ENCODE peak calls at places on chromosomes 11 and 22, in six cellular contexts. One of them, this sample, is unnamed.

GRCh38 chr11:93143186-93143585 is 54.6 kb downstream of the SLC36A4 start:
- DNase-seq in tibial nerve: no peak
- DNase-seq in spleen: no peak
- DNase-seq in IMR-90: peak; percentile 76
- DNase-seq in tibial artery: no peak
- DNase-seq in adrenal gland: no peak
- DNase-seq in this sample: no peak

GRCh38 chr22:21876486-21877176 is 9.2 kb upstream of the MAPK1 start:
- DNase-seq in tibial nerve: no peak
- DNase-seq in spleen: no peak
- DNase-seq in IMR-90: peak; percentile 68
- DNase-seq in tibial artery: no peak
- DNase-seq in adrenal gland: no peak
- DNase-seq in this sample: no peak

GRCh38 chr11:82494988-82495432 is 238.7 kb downstream of the FAM181B start:
- DNase-seq in tibial nerve: no peak
- DNase-seq in spleen: no peak
- DNase-seq in IMR-90: no peak
- DNase-seq in tibial artery: no peak
- DNase-seq in adrenal gland: no peak
- DNase-seq in this sample: no peak

GRCh38 chr11:91421586-91421985 is 803.0 kb upstream of the FAT3 start:
- DNase-seq in tibial nerve: no peak
- DNase-seq in spleen: no peak
- DNase-seq in IMR-90: no peak
- DNase-seq in tibial artery: no peak
- DNase-seq in adrenal gland: no peak
- DNase-seq in this sample: no peak

GRCh38 chr22:36136988-36137387 is 23.6 kb downstream of the APOL3 start:
- DNase-seq in tibial nerve: no peak
- DNase-seq in spleen: no peak
- DNase-seq in IMR-90: peak; percentile 68
- DNase-seq in tibial artery: no peak
- DNase-seq in adrenal gland: no peak
- DNase-seq in this sample: no peak

GRCh38 chr11:130102457-130103249 is 33.0 kb downstream of the APLP2 start:
- DNase-seq in tibial nerve: no peak
- DNase-seq in spleen: no peak
- DNase-seq in IMR-90: no peak
- DNase-seq in tibial artery: no peak
- DNase-seq in adrenal gland: no peak
- DNase-seq in this sample: no peak

GRCh38 chr11:45035440-45035839 is 84.8 kb upstream of the TP53I11 start:
- DNase-seq in tibial nerve: no peak
- DNase-seq in spleen: no peak
- DNase-seq in IMR-90: no peak
- DNase-seq in tibial artery: no peak
- DNase-seq in adrenal gland: no peak
- DNase-seq in this sample: no peak

GRCh38 chr11:68855205-68855978 is 13.7 kb upstream of the CPT1A start:
- DNase-seq in tibial nerve: no peak
- DNase-seq in spleen: peak; percentile 90
- DNase-seq in IMR-90: peak; percentile 55
- DNase-seq in tibial artery: peak; percentile 58
- DNase-seq in adrenal gland: no peak
- DNase-seq in this sample: peak; percentile 33

GRCh38 chr11:296206-296975 is 2.9 kb downstream of the IFITM5 start:
- DNase-seq in tibial nerve: no peak
- DNase-seq in spleen: peak; percentile 70
- DNase-seq in IMR-90: no peak
- DNase-seq in tibial artery: peak; percentile 18
- DNase-seq in adrenal gland: no peak
- DNase-seq in this sample: peak; percentile 27

GRCh38 chr11:83069441-83070043 is 2.2 kb downstream of the RAB30 start:
- DNase-seq in tibial nerve: no peak
- DNase-seq in spleen: no peak
- DNase-seq in IMR-90: no peak
- DNase-seq in tibial artery: no peak
- DNase-seq in adrenal gland: no peak
- DNase-seq in this sample: no peak

GRCh38 chr11:34757026-34757451 is 136.1 kb downstream of the EHF start:
- DNase-seq in tibial nerve: no peak
- DNase-seq in spleen: no peak
- DNase-seq in IMR-90: no peak
- DNase-seq in tibial artery: no peak
- DNase-seq in adrenal gland: no peak
- DNase-seq in this sample: no peak

GRCh38 chr11:1564535-1565172 is 7.4 kb downstream of the DUSP8 start:
- DNase-seq in tibial nerve: no peak
- DNase-seq in spleen: peak; percentile 88
- DNase-seq in IMR-90: peak; percentile 94
- DNase-seq in tibial artery: peak; percentile 31
- DNase-seq in adrenal gland: peak; percentile 96
- DNase-seq in this sample: peak; percentile 77

GRCh38 chr22:37784829-37785495 is 22.8 kb upstream of the GCAT start:
- DNase-seq in tibial nerve: no peak
- DNase-seq in spleen: no peak
- DNase-seq in IMR-90: no peak
- DNase-seq in tibial artery: no peak
- DNase-seq in adrenal gland: no peak
- DNase-seq in this sample: peak; percentile 86

GRCh38 chr11:119750056-119750455 is 21.1 kb upstream of the NECTIN1 start:
- DNase-seq in tibial nerve: no peak
- DNase-seq in spleen: peak; percentile 37
- DNase-seq in IMR-90: no peak
- DNase-seq in tibial artery: no peak
- DNase-seq in adrenal gland: no peak
- DNase-seq in this sample: no peak

GRCh38 chr11:11312738-11313137 is 40.3 kb downstream of the CSNK2A3 start:
- DNase-seq in tibial nerve: no peak
- DNase-seq in spleen: no peak
- DNase-seq in IMR-90: no peak
- DNase-seq in tibial artery: no peak
- DNase-seq in adrenal gland: no peak
- DNase-seq in this sample: no peak

GRCh38 chr11:115561116-115561515 is 56.9 kb upstream of the CADM1 start:
- DNase-seq in tibial nerve: no peak
- DNase-seq in spleen: no peak
- DNase-seq in IMR-90: no peak
- DNase-seq in tibial artery: no peak
- DNase-seq in adrenal gland: no peak
- DNase-seq in this sample: no peak

GRCh38 chr11:45091563-45092392 is 54.7 kb upstream of the PRDM11 start:
- DNase-seq in tibial nerve: no peak
- DNase-seq in spleen: peak; percentile 74
- DNase-seq in IMR-90: no peak
- DNase-seq in tibial artery: no peak
- DNase-seq in adrenal gland: peak; percentile 15
- DNase-seq in this sample: no peak

GRCh38 chr11:57277845-57278720 is 41.0 kb upstream of the APLNR start:
- DNase-seq in tibial nerve: peak; percentile 83
- DNase-seq in spleen: no peak
- DNase-seq in IMR-90: peak; percentile 84
- DNase-seq in tibial artery: peak; percentile 77
- DNase-seq in adrenal gland: peak; percentile 72
- DNase-seq in this sample: peak; percentile 84

GRCh38 chr11:103530257-103530656 is 421.0 kb downstream of the DYNC2H1 start:
- DNase-seq in tibial nerve: no peak
- DNase-seq in spleen: no peak
- DNase-seq in IMR-90: peak; percentile 32
- DNase-seq in tibial artery: no peak
- DNase-seq in adrenal gland: no peak
- DNase-seq in this sample: no peak
- H3K4me3 ChIP-seq in tibial nerve: no peak overlapping the region
- H3K4me3 ChIP-seq in spleen: no peak overlapping the region
- H3K4me3 ChIP-seq in IMR-90: no peak overlapping the region
- H3K4me3 ChIP-seq in tibial artery: no peak overlapping the region
- H3K4me3 ChIP-seq in adrenal gland: no peak overlapping the region
- H3K4me3 ChIP-seq in this sample: no peak overlapping the region

GRCh38 chr11:103534959-103535358 is 425.7 kb downstream of the DYNC2H1 start:
- DNase-seq in tibial nerve: no peak
- DNase-seq in spleen: no peak
- DNase-seq in IMR-90: no peak
- DNase-seq in tibial artery: no peak
- DNase-seq in adrenal gland: no peak
- DNase-seq in this sample: no peak

GRCh38 chr11:103534191-103534590 is 425.0 kb downstream of the DYNC2H1 start:
- DNase-seq in tibial nerve: no peak
- DNase-seq in spleen: no peak
- DNase-seq in IMR-90: no peak
- DNase-seq in tibial artery: no peak
- DNase-seq in adrenal gland: no peak
- DNase-seq in this sample: no peak

GRCh38 chr11:103529217-103529684 is 420.0 kb downstream of the DYNC2H1 start:
- DNase-seq in tibial nerve: no peak
- DNase-seq in spleen: no peak
- DNase-seq in IMR-90: peak; percentile 78
- DNase-seq in tibial artery: no peak
- DNase-seq in adrenal gland: peak; percentile 21
- DNase-seq in this sample: no peak

GRCh38 chr11:103528596-103528995 is 419.4 kb downstream of the DYNC2H1 start:
- DNase-seq in tibial nerve: no peak
- DNase-seq in spleen: no peak
- DNase-seq in IMR-90: no peak
- DNase-seq in tibial artery: no peak
- DNase-seq in adrenal gland: no peak
- DNase-seq in this sample: no peak

DNA sequence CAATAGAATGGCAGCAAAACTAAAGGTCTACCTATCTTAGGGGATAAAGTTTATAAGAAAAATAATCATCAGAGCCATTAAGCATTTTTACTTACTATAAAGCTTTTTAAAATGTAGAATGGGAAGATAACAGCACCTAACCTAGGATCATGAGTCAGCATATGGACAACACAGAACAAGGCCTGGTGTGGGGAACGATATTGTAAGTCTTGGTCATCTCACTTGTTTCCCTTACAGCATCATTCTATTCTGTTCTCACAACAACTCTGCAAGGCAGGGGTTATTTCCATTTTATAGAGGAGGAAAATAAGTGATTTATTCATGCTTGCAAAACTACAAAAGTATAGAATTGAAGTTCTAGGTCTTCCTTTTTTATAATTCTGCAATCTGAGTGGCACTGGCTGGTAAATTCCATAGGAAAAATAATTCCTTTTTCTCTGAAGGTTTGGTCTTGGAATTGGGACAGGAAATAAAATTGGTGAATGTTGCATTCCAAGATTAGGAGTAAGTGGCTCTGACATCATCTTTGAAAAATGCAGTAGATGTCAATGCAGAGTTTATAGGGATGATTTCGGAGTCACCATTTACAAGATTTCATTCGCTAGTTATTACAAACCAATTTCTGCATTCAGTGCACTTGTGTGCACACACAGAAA is 423.0 kb downstream of the DYNC2H1 start:
- DNase-seq in tibial nerve: no peak
- DNase-seq in spleen: no peak
- DNase-seq in IMR-90: peak; percentile 79
- DNase-seq in tibial artery: no peak
- DNase-seq in adrenal gland: no peak
- DNase-seq in this sample: no peak
- H3K36me3 ChIP-seq in tibial nerve: no peaks in the 10 kb centered on the region
- H3K36me3 ChIP-seq in spleen: no peaks in the 10 kb centered on the region
- H3K36me3 ChIP-seq in IMR-90: no peaks in the 10 kb centered on the region
- H3K36me3 ChIP-seq in tibial artery: no peaks in the 10 kb centered on the region
- H3K36me3 ChIP-seq in adrenal gland: no peaks in the 10 kb centered on the region
- H3K36me3 ChIP-seq in this sample: no peaks in the 10 kb centered on the region

GRCh38 chr22:28984482-28985158 is 77.0 kb downstream of the C22orf31 start:
- DNase-seq in tibial nerve: no peak
- DNase-seq in spleen: no peak
- DNase-seq in IMR-90: no peak
- DNase-seq in tibial artery: no peak
- DNase-seq in adrenal gland: no peak
- DNase-seq in this sample: no peak

GRCh38 chr22:28981818-28982499 is 79.7 kb downstream of the C22orf31 start:
- DNase-seq in tibial nerve: no peak
- DNase-seq in spleen: no peak
- DNase-seq in IMR-90: no peak
- DNase-seq in tibial artery: no peak
- DNase-seq in adrenal gland: no peak
- DNase-seq in this sample: no peak

GRCh38 chr22:28985581-28986290 is 75.9 kb downstream of the C22orf31 start:
- DNase-seq in tibial nerve: no peak
- DNase-seq in spleen: no peak
- DNase-seq in IMR-90: no peak
- DNase-seq in tibial artery: no peak
- DNase-seq in adrenal gland: no peak
- DNase-seq in this sample: no peak

GRCh38 chr22:28983788-28984441 is 77.7 kb downstream of the C22orf31 start:
- DNase-seq in tibial nerve: no peak
- DNase-seq in spleen: no peak
- DNase-seq in IMR-90: no peak
- DNase-seq in tibial artery: no peak
- DNase-seq in adrenal gland: no peak
- DNase-seq in this sample: no peak

DNA sequence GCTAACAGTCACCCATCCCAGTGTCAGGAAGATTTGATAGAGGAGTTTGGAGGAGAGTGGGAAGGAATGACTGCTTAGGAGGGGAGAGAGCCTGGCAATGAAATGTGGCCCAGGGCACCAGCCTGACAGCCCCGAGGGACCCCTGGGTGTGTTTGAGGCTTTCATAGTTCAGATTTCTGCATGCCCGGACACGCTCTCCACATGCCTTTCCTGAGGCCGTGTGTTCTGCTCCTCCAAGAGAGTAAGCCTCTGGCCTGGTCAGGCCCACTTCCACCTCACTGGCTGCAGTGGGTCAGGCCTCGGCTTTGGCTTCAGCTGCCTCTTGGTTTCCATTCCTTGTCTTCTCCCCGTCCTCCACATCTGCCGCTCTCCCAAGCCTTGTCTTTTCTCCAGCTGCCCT is 78.4 kb downstream of the C22orf31 start:
- DNase-seq in tibial nerve: no peak
- DNase-seq in spleen: no peak
- DNase-seq in IMR-90: no peak
- DNase-seq in tibial artery: no peak
- DNase-seq in adrenal gland: no peak
- DNase-seq in this sample: no peak
- TF ChIP-seq CTCF in tibial nerve: no peak
- TF ChIP-seq CTCF in spleen: no peak
- TF ChIP-seq CTCF in IMR-90: no peak
- TF ChIP-seq CTCF in tibial artery: no peak
- TF ChIP-seq CTCF in adrenal gland: no peak
- TF ChIP-seq CTCF in this sample: no peak

GRCh38 chr11:94583885-94584500 is 16.8 kb downstream of the PIWIL4 start:
- DNase-seq in tibial nerve: no peak
- DNase-seq in spleen: no peak
- DNase-seq in IMR-90: peak; percentile 75
- DNase-seq in tibial artery: no peak
- DNase-seq in adrenal gland: no peak
- DNase-seq in this sample: no peak

GRCh38 chr11:94577841-94578240 is 10.7 kb downstream of the PIWIL4 start:
- DNase-seq in tibial nerve: no peak
- DNase-seq in spleen: no peak
- DNase-seq in IMR-90: no peak
- DNase-seq in tibial artery: no peak
- DNase-seq in adrenal gland: no peak
- DNase-seq in this sample: no peak

GRCh38 chr11:94585375-94585774 is 18.2 kb downstream of the PIWIL4 start:
- DNase-seq in tibial nerve: no peak
- DNase-seq in spleen: no peak
- DNase-seq in IMR-90: no peak
- DNase-seq in tibial artery: no peak
- DNase-seq in adrenal gland: no peak
- DNase-seq in this sample: no peak

GRCh38 chr11:94583213-94583884 is 16.2 kb downstream of the PIWIL4 start:
- DNase-seq in tibial nerve: no peak
- DNase-seq in spleen: no peak
- DNase-seq in IMR-90: no peak
- DNase-seq in tibial artery: no peak
- DNase-seq in adrenal gland: no peak
- DNase-seq in this sample: no peak

GRCh38 chr11:94581926-94582325 is 14.8 kb downstream of the PIWIL4 start:
- DNase-seq in tibial nerve: no peak
- DNase-seq in spleen: no peak
- DNase-seq in IMR-90: no peak
- DNase-seq in tibial artery: no peak
- DNase-seq in adrenal gland: no peak
- DNase-seq in this sample: no peak
- H3K4me3 ChIP-seq in tibial nerve: no peak overlapping the region
- H3K4me3 ChIP-seq in spleen: no peak overlapping the region
- H3K4me3 ChIP-seq in IMR-90: no peak overlapping the region
- H3K4me3 ChIP-seq in tibial artery: no peak overlapping the region
- H3K4me3 ChIP-seq in adrenal gland: no peak overlapping the region
- H3K4me3 ChIP-seq in this sample: no peak overlapping the region

This sample was measured in mucosa of descending colon.